ENCODE peak calls at places on chromosomes 11 and 22, in nine cellular contexts. One of them, this sample, is unnamed. For H3K36me3 and H3K27me3, the result is how much of the 10 kb centered on the place peaks cover.

GRCh38 chr11:16572946-16573345 is 165.5 kb upstream of the C11orf58 start:
- DNase-seq in neural progenitor cell: no peak
- DNase-seq in lung: no peak
- DNase-seq in left ventricle myocardium inferior: no peak
- DNase-seq in mesendoderm: no peak
- DNase-seq in esophagus squamous epithelium: no peak
- DNase-seq in CD4-positive, alpha-beta memory T cell: no peak
- DNase-seq in tibial nerve: no peak
- DNase-seq in transverse colon: no peak
- DNase-seq in this sample: no peak

GRCh38 chr22:44668190-44668885 is 33.7 kb upstream of the PRR5 start:
- DNase-seq in left ventricle myocardium inferior: no peak
- DNase-seq in CD4-positive, alpha-beta memory T cell: peak
- DNase-seq in tibial nerve: no peak
- DNase-seq in neural progenitor cell: peak
- DNase-seq in mesendoderm: no peak
- DNase-seq in esophagus squamous epithelium: no peak
- DNase-seq in lung: no peak
- DNase-seq in transverse colon: no peak
- DNase-seq in this sample: peak

GRCh38 chr11:66264893-66265292 is 3.5 kb upstream of the RAB1B start:
- DNase-seq in esophagus squamous epithelium: no peak
- DNase-seq in mesendoderm: peak
- DNase-seq in transverse colon: peak
- DNase-seq in tibial nerve: no peak
- DNase-seq in CD4-positive, alpha-beta memory T cell: peak
- DNase-seq in lung: no peak
- DNase-seq in neural progenitor cell: peak
- DNase-seq in left ventricle myocardium inferior: no peak
- DNase-seq in this sample: peak

GRCh38 chr22:39380331-39380730 is 19.2 kb upstream of the TAB1 start:
- DNase-seq in esophagus squamous epithelium: no peak
- DNase-seq in lung: no peak
- DNase-seq in neural progenitor cell: no peak
- DNase-seq in CD4-positive, alpha-beta memory T cell: no peak
- DNase-seq in tibial nerve: no peak
- DNase-seq in left ventricle myocardium inferior: no peak
- DNase-seq in transverse colon: no peak
- DNase-seq in mesendoderm: no peak
- DNase-seq in this sample: no peak

GRCh38 chr11:107496011-107496410 is 38.4 kb upstream of the CWF19L2 start:
- DNase-seq in left ventricle myocardium inferior: no peak
- DNase-seq in lung: no peak
- DNase-seq in transverse colon: no peak
- DNase-seq in neural progenitor cell: no peak
- DNase-seq in esophagus squamous epithelium: no peak
- DNase-seq in CD4-positive, alpha-beta memory T cell: no peak
- DNase-seq in mesendoderm: no peak
- DNase-seq in tibial nerve: no peak
- DNase-seq in this sample: no peak

GRCh38 chr11:75031224-75031753 is 42.6 kb downstream of the NEU3 start:
- DNase-seq in lung: no peak
- DNase-seq in CD4-positive, alpha-beta memory T cell: no peak
- DNase-seq in mesendoderm: peak
- DNase-seq in neural progenitor cell: no peak
- DNase-seq in left ventricle myocardium inferior: no peak
- DNase-seq in esophagus squamous epithelium: no peak
- DNase-seq in transverse colon: no peak
- DNase-seq in tibial nerve: no peak
- DNase-seq in this sample: no peak

GRCh38 chr11:69546735-69547370 is 65.4 kb downstream of the LINC01488 start:
- DNase-seq in esophagus squamous epithelium: no peak
- DNase-seq in left ventricle myocardium inferior: no peak
- DNase-seq in tibial nerve: no peak
- DNase-seq in transverse colon: no peak
- DNase-seq in mesendoderm: no peak
- DNase-seq in neural progenitor cell: no peak
- DNase-seq in lung: no peak
- DNase-seq in CD4-positive, alpha-beta memory T cell: no peak
- DNase-seq in this sample: peak

GRCh38 chr22:39938509-39938908 is 21.7 kb upstream of the TMA7B start:
- DNase-seq in transverse colon: no peak
- DNase-seq in esophagus squamous epithelium: no peak
- DNase-seq in mesendoderm: no peak
- DNase-seq in neural progenitor cell: no peak
- DNase-seq in lung: no peak
- DNase-seq in CD4-positive, alpha-beta memory T cell: no peak
- DNase-seq in tibial nerve: no peak
- DNase-seq in left ventricle myocardium inferior: no peak
- DNase-seq in this sample: no peak

GRCh38 chr11:12430912-12431311 is 53.5 kb downstream of the PARVA start:
- DNase-seq in neural progenitor cell: no peak
- DNase-seq in CD4-positive, alpha-beta memory T cell: no peak
- DNase-seq in mesendoderm: no peak
- DNase-seq in esophagus squamous epithelium: no peak
- DNase-seq in lung: peak
- DNase-seq in tibial nerve: peak
- DNase-seq in transverse colon: peak
- DNase-seq in left ventricle myocardium inferior: no peak
- DNase-seq in this sample: no peak

GRCh38 chr11:57163160-57163868 is 18.4 kb upstream of the LRRC55 start:
- DNase-seq in CD4-positive, alpha-beta memory T cell: no peak
- DNase-seq in tibial nerve: no peak
- DNase-seq in lung: no peak
- DNase-seq in left ventricle myocardium inferior: no peak
- DNase-seq in mesendoderm: no peak
- DNase-seq in neural progenitor cell: no peak
- DNase-seq in esophagus squamous epithelium: no peak
- DNase-seq in transverse colon: no peak
- DNase-seq in this sample: no peak

GRCh38 chr11:110053848-110054414 is 39.3 kb upstream of the ZC3H12C start:
- DNase-seq in esophagus squamous epithelium: no peak
- DNase-seq in transverse colon: no peak
- DNase-seq in lung: no peak
- DNase-seq in CD4-positive, alpha-beta memory T cell: no peak
- DNase-seq in neural progenitor cell: no peak
- DNase-seq in left ventricle myocardium inferior: no peak
- DNase-seq in tibial nerve: no peak
- DNase-seq in mesendoderm: peak
- DNase-seq in this sample: no peak

GRCh38 chr11:44621140-44621681 is 55.7 kb downstream of the CD82 start:
- DNase-seq in mesendoderm: peak
- DNase-seq in CD4-positive, alpha-beta memory T cell: peak
- DNase-seq in left ventricle myocardium inferior: peak
- DNase-seq in lung: peak
- DNase-seq in neural progenitor cell: peak
- DNase-seq in esophagus squamous epithelium: no peak
- DNase-seq in transverse colon: peak
- DNase-seq in tibial nerve: peak
- DNase-seq in this sample: peak

GRCh38 chr11:34461215-34461614 is 22.5 kb downstream of the CAT start:
- DNase-seq in lung: no peak
- DNase-seq in CD4-positive, alpha-beta memory T cell: no peak
- DNase-seq in mesendoderm: no peak
- DNase-seq in tibial nerve: no peak
- DNase-seq in neural progenitor cell: no peak
- DNase-seq in left ventricle myocardium inferior: no peak
- DNase-seq in transverse colon: no peak
- DNase-seq in esophagus squamous epithelium: no peak
- DNase-seq in this sample: no peak

GRCh38 chr11:34468209-34468841 is 29.6 kb downstream of the CAT start:
- DNase-seq in left ventricle myocardium inferior: no peak
- DNase-seq in tibial nerve: no peak
- DNase-seq in transverse colon: peak
- DNase-seq in esophagus squamous epithelium: no peak
- DNase-seq in neural progenitor cell: peak
- DNase-seq in CD4-positive, alpha-beta memory T cell: peak
- DNase-seq in lung: no peak
- DNase-seq in mesendoderm: peak
- DNase-seq in this sample: peak

GRCh38 chr11:34466802-34467488 is 28.2 kb downstream of the CAT start:
- DNase-seq in transverse colon: no peak
- DNase-seq in neural progenitor cell: no peak
- DNase-seq in lung: no peak
- DNase-seq in mesendoderm: peak
- DNase-seq in left ventricle myocardium inferior: no peak
- DNase-seq in esophagus squamous epithelium: no peak
- DNase-seq in tibial nerve: no peak
- DNase-seq in CD4-positive, alpha-beta memory T cell: no peak
- DNase-seq in this sample: no peak

GRCh38 chr11:34460335-34460734 is 21.6 kb downstream of the CAT start:
- DNase-seq in tibial nerve: no peak
- DNase-seq in left ventricle myocardium inferior: no peak
- DNase-seq in CD4-positive, alpha-beta memory T cell: no peak
- DNase-seq in mesendoderm: no peak
- DNase-seq in transverse colon: no peak
- DNase-seq in lung: no peak
- DNase-seq in neural progenitor cell: no peak
- DNase-seq in esophagus squamous epithelium: no peak
- DNase-seq in this sample: no peak

GRCh38 chr11:34464591-34465036 is 25.9 kb downstream of the CAT start:
- DNase-seq in tibial nerve: no peak
- DNase-seq in esophagus squamous epithelium: no peak
- DNase-seq in mesendoderm: no peak
- DNase-seq in transverse colon: no peak
- DNase-seq in lung: no peak
- DNase-seq in left ventricle myocardium inferior: no peak
- DNase-seq in neural progenitor cell: no peak
- DNase-seq in CD4-positive, alpha-beta memory T cell: no peak
- DNase-seq in this sample: no peak
- H3K36me3 ChIP-seq in tibial nerve: half or more
- H3K36me3 ChIP-seq in esophagus squamous epithelium: under half
- H3K36me3 ChIP-seq in mesendoderm: under half
- H3K36me3 ChIP-seq in transverse colon: under half
- H3K36me3 ChIP-seq in lung: under half
- H3K36me3 ChIP-seq in left ventricle myocardium inferior: half or more
- H3K36me3 ChIP-seq in neural progenitor cell: under half
- H3K36me3 ChIP-seq in CD4-positive, alpha-beta memory T cell: under half
- H3K36me3 ChIP-seq in this sample: under half

DNA sequence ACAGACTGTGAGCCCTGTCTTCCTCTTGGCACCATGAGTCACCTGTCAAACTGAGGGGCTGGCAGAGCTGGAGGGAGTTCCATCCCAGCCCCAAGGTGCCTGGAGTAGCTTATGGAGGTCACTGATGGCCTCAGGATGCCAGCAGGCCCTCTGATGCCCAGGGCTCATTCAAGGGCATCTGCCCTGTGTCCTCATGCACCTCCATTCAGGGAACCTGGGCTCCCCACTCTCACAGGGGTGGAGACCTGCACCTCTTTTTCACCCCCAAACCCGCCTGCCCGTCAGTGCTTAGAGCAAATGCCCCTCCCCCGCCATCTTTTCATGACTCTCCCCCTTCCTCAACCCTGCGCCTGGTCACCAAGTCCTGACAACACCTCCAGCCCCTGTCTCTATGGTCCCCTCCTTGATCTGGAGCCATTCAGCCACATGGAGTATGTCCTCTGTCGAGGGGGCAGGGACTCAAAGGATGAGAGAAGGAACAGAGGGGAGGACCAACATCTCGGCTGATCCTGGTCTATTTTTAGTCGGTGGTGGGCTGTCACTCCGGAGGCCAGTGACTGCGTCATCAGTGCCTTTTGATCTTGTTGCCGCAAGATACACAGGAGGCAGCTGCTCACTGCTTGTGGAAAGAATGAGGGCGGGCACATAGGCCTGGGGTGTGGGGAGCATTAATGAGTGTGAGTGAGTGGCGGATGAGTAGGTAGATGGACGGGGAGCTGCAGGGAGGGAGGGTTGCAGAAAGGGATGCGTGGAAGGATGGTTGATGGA is 72.2 kb downstream of the CDKN1C start:
- DNase-seq in left ventricle myocardium inferior: peak
- DNase-seq in transverse colon: no peak
- DNase-seq in CD4-positive, alpha-beta memory T cell: no peak
- DNase-seq in lung: no peak
- DNase-seq in tibial nerve: no peak
- DNase-seq in neural progenitor cell: no peak
- DNase-seq in esophagus squamous epithelium: no peak
- DNase-seq in mesendoderm: no peak
- DNase-seq in this sample: no peak
- H3K4me3 ChIP-seq in left ventricle myocardium inferior: no peak
- H3K4me3 ChIP-seq in transverse colon: no peak
- H3K4me3 ChIP-seq in CD4-positive, alpha-beta memory T cell: no peak
- H3K4me3 ChIP-seq in lung: no peak
- H3K4me3 ChIP-seq in tibial nerve: no peak
- H3K4me3 ChIP-seq in neural progenitor cell: no peak
- H3K4me3 ChIP-seq in esophagus squamous epithelium: no peak
- H3K4me3 ChIP-seq in mesendoderm: no peak
- H3K4me3 ChIP-seq in this sample: no peak

DNA sequence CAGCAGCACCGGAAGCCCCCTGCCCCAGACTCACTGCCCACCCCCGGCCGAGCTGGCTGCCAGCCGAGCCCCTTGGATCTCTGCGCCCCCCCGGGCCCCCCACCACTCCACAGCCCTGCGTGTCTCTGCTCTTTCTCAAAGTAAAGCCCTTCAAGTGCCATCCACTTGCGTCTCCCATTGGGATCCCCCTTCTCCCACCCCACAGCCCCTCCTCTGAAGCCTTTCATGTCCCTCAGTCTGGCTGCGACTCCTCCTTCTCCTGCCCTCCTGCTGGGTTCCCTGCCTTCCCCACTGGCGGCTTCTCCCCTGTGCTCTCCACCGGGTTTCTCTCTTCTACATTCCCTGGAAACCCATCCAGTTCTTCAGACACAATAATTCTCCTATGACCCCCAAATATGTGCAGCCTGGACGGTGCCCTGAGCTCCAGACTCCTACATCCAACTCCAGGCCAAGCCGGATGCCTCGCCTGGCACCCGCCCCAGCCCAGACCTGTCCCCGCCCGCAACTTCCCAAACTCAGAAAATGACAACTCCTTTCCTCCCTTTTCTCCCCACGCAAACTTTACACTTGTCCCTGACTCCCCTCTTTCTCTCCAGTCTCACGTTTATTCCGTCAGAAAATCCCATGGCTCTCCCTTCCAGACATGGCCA is 108.9 kb downstream of the WNT7B start:
- DNase-seq in mesendoderm: no peak
- DNase-seq in neural progenitor cell: no peak
- DNase-seq in tibial nerve: no peak
- DNase-seq in esophagus squamous epithelium: no peak
- DNase-seq in lung: no peak
- DNase-seq in left ventricle myocardium inferior: no peak
- DNase-seq in transverse colon: no peak
- DNase-seq in CD4-positive, alpha-beta memory T cell: no peak
- DNase-seq in this sample: peak
- H3K27me3 ChIP-seq in mesendoderm: under half
- H3K27me3 ChIP-seq in neural progenitor cell: half or more
- H3K27me3 ChIP-seq in tibial nerve: under half
- H3K27me3 ChIP-seq in esophagus squamous epithelium: under half
- H3K27me3 ChIP-seq in lung: under half
- H3K27me3 ChIP-seq in left ventricle myocardium inferior: under half
- H3K27me3 ChIP-seq in transverse colon: half or more
- H3K27me3 ChIP-seq in CD4-positive, alpha-beta memory T cell: under half
- H3K27me3 ChIP-seq in this sample: under half

GRCh38 chr11:8360086-8360828 is 96.6 kb upstream of the LMO1 start:
- DNase-seq in tibial nerve: no peak
- DNase-seq in transverse colon: no peak
- DNase-seq in esophagus squamous epithelium: no peak
- DNase-seq in CD4-positive, alpha-beta memory T cell: no peak
- DNase-seq in left ventricle myocardium inferior: no peak
- DNase-seq in mesendoderm: no peak
- DNase-seq in neural progenitor cell: no peak
- DNase-seq in lung: no peak
- DNase-seq in this sample: no peak
- H3K36me3 ChIP-seq in tibial nerve: under half
- H3K36me3 ChIP-seq in transverse colon: under half
- H3K36me3 ChIP-seq in esophagus squamous epithelium: under half
- H3K36me3 ChIP-seq in CD4-positive, alpha-beta memory T cell: under half
- H3K36me3 ChIP-seq in left ventricle myocardium inferior: under half
- H3K36me3 ChIP-seq in mesendoderm: under half
- H3K36me3 ChIP-seq in neural progenitor cell: under half
- H3K36me3 ChIP-seq in lung: under half
- H3K36me3 ChIP-seq in this sample: under half

This sample was measured in H7.